ENCODE peak calls at places on chromosomes 5 and 9, in five cellular contexts. J, X, F, Q and I are unnamed samples.

GRCh38 chr5:146254223-146254622 is 50.8 kb downstream of the RBM27 start:
- DNase-seq in J (no peak), X (no peak), F (no peak), Q (no peak), I (no peak)

GRCh38 chr9:90137824-90138223 is 504.8 kb downstream of the DIRAS2 start:
- DNase-seq in J (no peak), X (no peak), F (no peak), Q (no peak), I (no peak)

GRCh38 chr5:107705390-107706014 is 34.8 kb upstream of the EFNA5 start:
- DNase-seq in J (no peak), X (no peak), F (no peak), Q (no peak), I (no peak)

GRCh38 chr9:135976944-135977343 is 15.8 kb upstream of the UBAC1 start:
- DNase-seq in J (no peak), X (no peak), F (no peak), Q (no peak), I (no peak)

GRCh38 chr9:82148849-82149544 is 160.4 kb downstream of the SPATA31D1 start:
- DNase-seq in J (no peak), X (no peak), F (no peak), Q (no peak), I (no peak)

GRCh38 chr5:143648696-143649095 is 163.3 kb upstream of the HMHB1 start:
- DNase-seq in J (no peak), X (no peak), F (no peak), Q (no peak), I (no peak)

GRCh38 chr9:73038089-73038509 is 85.2 kb upstream of the ALDH1A1 start:
- DNase-seq in J (no peak), X (no peak), F (no peak), Q (no peak), I (no peak)

GRCh38 chr5:81212211-81212687 is 20.9 kb upstream of the CKMT2 start:
- DNase-seq in J (no peak), X (no peak), F (no peak), Q (no peak), I (peak; percentile 25)

GRCh38 chr5:111143910-111144309 is 51.8 kb downstream of the WDR36 start:
- DNase-seq in J (no peak), X (peak; percentile 63), F (no peak), Q (peak; percentile 85), I (no peak)

GRCh38 chr5:131224387-131225191 is 39.3 kb upstream of the CDC42SE2 start:
- DNase-seq in J (no peak), X (no peak), F (no peak), Q (no peak), I (peak; percentile 51)

GRCh38 chr5:99033014-99033931 is 104.5 kb upstream of the CHD1 start:
- DNase-seq in J (no peak), X (no peak), F (no peak), Q (no peak), I (no peak)

GRCh38 chr9:134477927-134478326 is 151.7 kb downstream of the RXRA start:
- DNase-seq in J (no peak), X (no peak), F (no peak), Q (no peak), I (no peak)

GRCh38 chr5:6551287-6551954 is 81.4 kb downstream of the NSUN2 start:
- DNase-seq in J (no peak), X (no peak), F (no peak), Q (peak; percentile 50), I (no peak)

GRCh38 chr5:50922942-50923767 is 256.7 kb downstream of the PARP8 start:
- DNase-seq in J (no peak), X (no peak), F (no peak), Q (no peak), I (no peak)

GRCh38 chr9:138022756-138023393 is 145.3 kb downstream of the CACNA1B start:
- DNase-seq in J (no peak), X (peak; percentile 9), F (no peak), Q (no peak), I (no peak)

GRCh38 chr5:16378762-16379161 is 86.8 kb downstream of the ZNF622 start:
- DNase-seq in J (no peak), X (no peak), F (no peak), Q (no peak), I (no peak)

GRCh38 chr5:131795879-131796792 is 681 bp downstream of the FNIP1 start:
- DNase-seq in J (peak; percentile 49), X (peak; percentile 68), F (peak; percentile 37), Q (peak; percentile 20), I (peak; percentile 58)

GRCh38 chr5:103066346-103066745 is 53.6 kb downstream of the GIN1 start:
- DNase-seq in J (no peak), X (no peak), F (no peak), Q (no peak), I (no peak)

GRCh38 chr5:30894811-30895210 is 298.7 kb upstream of the CDH6 start:
- DNase-seq in J (no peak), X (no peak), F (no peak), Q (no peak), I (no peak)

GRCh38 chr5:10857333-10857723 is 96.3 kb upstream of the DAP start:
- DNase-seq in J (no peak), X (no peak), F (no peak), Q (no peak), I (no peak)

GRCh38 chr5:173055722-173055982 is 500 bp upstream of the CREBRF start:
- DNase-seq in J (no peak), X (no peak), F (no peak), Q (no peak), I (no peak)